ENCODE peak calls at places on chromosomes 13 and 19, in nine cellular contexts. A, O, D, P, R, H, S, U and G are unnamed samples.

GRCh38 chr19:38663957-38664502 is 16.6 kb downstream of the ACTN4 start:
- DNase-seq in S (no peak), D (no peak), A (no peak), P (no peak), R (no peak), U (peak), O (no peak), H (no peak), G (peak)

GRCh38 chr19:57473646-57474045 is 3.7 kb downstream of the ZNF772 start:
- DNase-seq in S (no peak), A (no peak), P (no peak), R (no peak), U (no peak), O (no peak), H (no peak), D (no peak), G (no peak)

GRCh38 chr13:27822873-27823311 is 30.6 kb downstream of the GSX1 start:
- DNase-seq in R (no peak), S (no peak), D (no peak), U (no peak), H (no peak), O (no peak), A (peak), P (no peak), G (no peak)

GRCh38 chr19:10961763-10962536 is 1.1 kb downstream of the SMARCA4 start:
- DNase-seq in O (no peak), U (no peak), R (no peak), P (no peak), D (no peak), S (peak), H (no peak), A (peak), G (no peak)

GRCh38 chr13:105763851-105764250 is 771.6 kb downstream of the EFNB2 start:
- DNase-seq in H (no peak), A (peak), P (no peak), O (no peak), U (no peak), D (no peak), S (peak), R (no peak), G (no peak)

GRCh38 chr19:3781603-3782002 is 4.6 kb downstream of the MATK start:
- DNase-seq in U (no peak), A (no peak), S (no peak), D (no peak), H (no peak), O (no peak), R (no peak), P (no peak), G (no peak)

GRCh38 chr13:113930711-113931637 is 42.9 kb downstream of the C13orf46 start:
- DNase-seq in D (no peak), U (no peak), A (no peak), O (no peak), S (peak), R (no peak), P (peak), H (no peak), G (no peak)

GRCh38 chr19:46573679-46574522 is 27.2 kb upstream of the CALM3 start:
- DNase-seq in U (no peak), S (no peak), O (no peak), H (no peak), D (no peak), R (no peak), A (no peak), P (no peak), G (no peak)

GRCh38 chr13:22828081-22828480 is 352.7 kb upstream of the SGCG start:
- DNase-seq in H (peak), A (peak), S (no peak), U (no peak), P (no peak), D (no peak), O (no peak), R (no peak), G (no peak)

GRCh38 chr13:78636493-78636892 is 22.5 kb downstream of the OBI1 start:
- DNase-seq in S (no peak), D (no peak), O (no peak), A (no peak), U (no peak), H (no peak), P (no peak), R (no peak), G (no peak)

GRCh38 chr13:113914333-113915011 is 50.6 kb upstream of the GAS6 start:
- DNase-seq in O (no peak), D (no peak), A (no peak), U (no peak), S (no peak), R (no peak), H (no peak), P (no peak), G (peak)

GRCh38 chr19:10389863-10390262 is 9.5 kb upstream of the TYK2 start:
- DNase-seq in H (no peak), O (no peak), A (no peak), S (peak), P (no peak), R (no peak), D (no peak), U (no peak), G (no peak)

GRCh38 chr19:33390908-33391630 is 17.6 kb downstream of the CEBPG start:
- DNase-seq in S (no peak), A (no peak), R (no peak), P (no peak), H (no peak), D (no peak), U (peak), O (no peak), G (no peak)

GRCh38 chr13:25062479-25062878 is 33.5 kb upstream of the PABPC3 start:
- DNase-seq in P (no peak), D (peak), U (no peak), O (no peak), R (no peak), H (no peak), A (no peak), S (no peak), G (no peak)

GRCh38 chr13:31756346-31756745 is 17.0 kb downstream of the RXFP2 start:
- DNase-seq in D (no peak), H (no peak), A (peak), R (peak), S (peak), O (no peak), U (no peak), P (no peak), G (no peak)

GRCh38 chr19:49680473-49681351 is 3.6 kb downstream of the PRMT1 start:
- DNase-seq in S (peak), A (peak), H (peak), U (peak), P (peak), D (peak), R (peak), O (peak), G (peak)

GRCh38 chr19:2271516-2272103 is 10.4 kb downstream of the PEAK3 start:
- DNase-seq in R (peak), H (no peak), P (peak), D (peak), A (peak), U (no peak), S (peak), O (no peak), G (no peak)

GRCh38 chr19:30799854-30800755 is 427.9 kb downstream of the ZNF536 start:
- DNase-seq in P (no peak), A (peak), D (peak), R (no peak), H (peak), S (no peak), U (peak), O (no peak), G (peak)

GRCh38 chr13:101785858-101786257 is 333.4 kb downstream of the ITGBL1 start:
- DNase-seq in O (no peak), A (peak), S (peak), R (peak), H (peak), P (no peak), U (peak), D (peak), G (no peak)

GRCh38 chr19:30222428-30222873 is 149.7 kb upstream of the ZNF536 start:
- DNase-seq in S (no peak), H (no peak), R (no peak), P (no peak), D (no peak), U (no peak), A (no peak), O (no peak), G (no peak)

GRCh38 chr19:56995298-56995697 is 124.5 kb upstream of the USP29 start:
- DNase-seq in H (no peak), O (no peak), S (no peak), D (no peak), A (no peak), R (no peak), P (no peak), U (no peak), G (no peak)

GRCh38 chr19:1173160-1173844 is 766 bp downstream of the SBNO2 start:
- DNase-seq in O (no peak), U (no peak), H (no peak), S (peak), P (no peak), A (peak), R (no peak), D (no peak), G (peak)

GRCh38 chr19:29878973-29879654 is 62.9 kb upstream of the URI1 start:
- DNase-seq in H (no peak), A (no peak), S (peak), O (no peak), R (no peak), U (no peak), D (peak), P (no peak), G (no peak)

GRCh38 chr19:5672708-5673459 is 7.4 kb downstream of the MICOS13 start:
- DNase-seq in R (no peak), A (no peak), S (no peak), P (no peak), U (no peak), H (no peak), D (no peak), O (no peak), G (no peak)

GRCh38 chr19:14081797-14082674 is 3.5 kb downstream of the C19orf67 start:
- DNase-seq in H (no peak), O (no peak), U (peak), P (peak), S (peak), R (no peak), A (no peak), D (no peak), G (peak)

GRCh38 chr13:97257228-97257755 is 35.2 kb downstream of the MBNL2 start:
- DNase-seq in R (no peak), S (no peak), A (no peak), D (no peak), U (no peak), H (no peak), P (no peak), O (no peak), G (no peak)

GRCh38 chr19:30666301-30666803 is 294.2 kb downstream of the ZNF536 start:
- DNase-seq in D (peak), O (peak), H (peak), S (peak), A (peak), R (peak), U (no peak), P (peak), G (no peak)

GRCh38 chr13:112674412-112675383 is 15.1 kb upstream of the ATP11A start:
- DNase-seq in U (no peak), O (no peak), R (no peak), S (no peak), H (no peak), D (no peak), A (peak), P (no peak), G (no peak)

GRCh38 chr19:16023558-16023915 is 52.8 kb upstream of the TPM4 start:
- DNase-seq in H (no peak), A (no peak), O (no peak), U (no peak), P (no peak), S (no peak), D (no peak), R (no peak), G (no peak)